ENCODE peak calls at places on chromosomes 3 and 15, in seven cellular contexts. C is SK-N-SH, O is HCT116, K is K562, G is GM12878, J is H1, T is HepG2. Y is an unnamed sample.

GRCh38 chr15:40323953-40324937 is 753 bp downstream of the INAFM2 start:
- DNase-seq in C (peak), O (no peak), K (peak), G (no peak), J (peak), T (no peak), Y (no peak)

GRCh38 chr15:96331942-96332853 is 1.7 kb downstream of the NR2F2 start:
- DNase-seq in C (no peak), O (no peak), K (no peak), G (no peak), J (peak), T (no peak), Y (peak)

GRCh38 chr3:19931767-19932188 is 2.2 kb downstream of the EFHB start:
- DNase-seq in C (no peak), O (no peak), K (no peak), G (no peak), J (no peak), T (no peak), Y (no peak)

GRCh38 chr15:70020229-70020628 is 77.5 kb downstream of the TLE3 start:
- DNase-seq in C (no peak), O (no peak), K (no peak), G (no peak), J (no peak), T (no peak), Y (no peak)

GRCh38 chr3:49998326-49998725 is 58.4 kb downstream of the RBM6 start:
- DNase-seq in C (no peak), O (no peak), K (no peak), G (no peak), J (no peak), T (no peak), Y (peak)

GRCh38 chr15:78093242-78094020 is 1.1 kb downstream of the SH2D7 start:
- DNase-seq in C (no peak), O (no peak), K (no peak), G (no peak), J (no peak), T (no peak), Y (no peak)

GRCh38 chr3:172592898-172593669 is 69.9 kb upstream of the TNFSF10 start:
- DNase-seq in C (no peak), O (no peak), K (no peak), G (no peak), J (no peak), T (no peak), Y (no peak)

GRCh38 chr15:74783072-74783807 is 1.4 kb downstream of the CSK start:
- DNase-seq in C (peak), O (no peak), K (peak), G (no peak), J (no peak), T (no peak), Y (no peak)

GRCh38 chr3:66938338-66938963 is 59.7 kb upstream of the KBTBD8 start:
- DNase-seq in C (peak), O (peak), K (peak), G (peak), J (no peak), T (peak), Y (peak)

GRCh38 chr3:100796556-100796955 is 87.3 kb downstream of the TFG start:
- DNase-seq in C (no peak), O (peak), K (no peak), G (peak), J (no peak), T (no peak), Y (peak)

GRCh38 chr15:50109086-50109987 is 9.7 kb downstream of the ATP8B4 start:
- DNase-seq in C (no peak), O (no peak), K (no peak), G (no peak), J (no peak), T (no peak), Y (no peak)

GRCh38 chr3:30692498-30693130 is 86.2 kb downstream of the TGFBR2 start:
- DNase-seq in C (no peak), O (no peak), K (no peak), G (no peak), J (no peak), T (peak), Y (no peak)

GRCh38 chr3:30694148-30694547 is 87.7 kb downstream of the TGFBR2 start:
- DNase-seq in C (no peak), O (no peak), K (no peak), G (no peak), J (no peak), T (no peak), Y (no peak)

GRCh38 chr3:30691944-30692343 is 85.5 kb downstream of the TGFBR2 start:
- DNase-seq in C (no peak), O (no peak), K (no peak), G (no peak), J (no peak), T (no peak), Y (no peak)

GRCh38 chr3:30694668-30695067 is 88.3 kb downstream of the TGFBR2 start:
- DNase-seq in C (no peak), O (no peak), K (no peak), G (no peak), J (no peak), T (no peak), Y (no peak)

DNA sequence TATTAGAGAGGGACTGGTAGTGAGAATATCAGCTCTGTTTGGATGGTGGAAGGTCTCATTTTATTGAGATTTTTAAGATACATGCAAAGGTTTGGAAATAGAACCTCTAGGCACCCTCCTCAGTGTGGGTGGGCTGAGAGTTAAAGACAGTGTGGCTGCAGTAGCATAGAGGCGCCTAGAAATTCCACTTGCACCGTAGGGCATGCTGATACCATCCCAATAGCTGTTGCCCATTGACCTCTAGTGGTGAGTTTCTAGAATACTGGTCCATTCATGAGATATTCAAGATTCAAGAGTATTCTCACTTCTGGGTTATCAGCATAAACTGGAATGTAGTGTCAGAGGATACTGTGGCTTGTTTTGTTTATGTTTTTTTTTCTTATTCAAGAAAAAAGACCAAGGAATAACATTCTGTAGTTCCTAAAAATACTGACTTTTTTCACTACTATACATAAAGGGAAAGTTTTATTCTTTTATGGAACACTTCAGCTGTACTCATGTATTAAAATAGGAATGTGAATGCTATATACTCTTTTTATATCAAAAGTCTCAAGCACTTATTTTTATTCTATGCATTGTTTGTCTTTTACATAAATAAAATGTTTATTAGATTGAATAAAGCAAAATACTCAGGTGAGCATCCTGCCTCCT is 87.2 kb downstream of the TGFBR2 start:
- DNase-seq in C (peak), O (peak), K (peak), G (peak), J (no peak), T (peak), Y (peak)
- TF ChIP-seq JUND in C (no peak), O (no peak), K (no peak), G (no peak), J (no peak), T (no peak), Y (no peak)

DNA sequence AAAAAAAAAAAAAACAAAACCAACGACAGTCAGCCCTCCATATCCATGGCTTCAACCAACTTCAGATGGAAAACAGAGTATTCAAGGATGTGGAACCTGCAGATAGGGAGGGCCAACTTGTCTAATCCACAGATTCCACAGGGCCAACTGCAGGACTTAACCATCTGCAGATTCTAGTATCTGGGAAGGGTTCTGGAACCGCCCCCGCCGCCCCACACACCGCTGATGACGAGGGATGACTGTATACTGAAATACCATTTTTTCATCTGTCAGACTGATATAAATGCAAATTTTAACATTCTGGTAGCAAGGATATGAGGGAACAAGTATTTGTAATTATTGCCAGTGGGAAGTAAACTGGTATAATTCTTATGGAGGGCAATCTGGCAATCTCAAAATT is 29.5 kb downstream of the ADPGK start:
- DNase-seq in C (no peak), O (no peak), K (no peak), G (no peak), J (no peak), T (no peak), Y (no peak)
- TF ChIP-seq JUND in C (no peak), O (no peak), K (no peak), G (no peak), J (no peak), T (no peak), Y (no peak)

GRCh38 chr3:195255176-195255500 is 15.8 kb downstream of the XXYLT1 start:
- DNase-seq in C (no peak), O (no peak), K (no peak), G (no peak), J (no peak), T (no peak), Y (no peak)

GRCh38 chr3:195256639-195257453 is 14.1 kb downstream of the XXYLT1 start:
- DNase-seq in C (no peak), O (no peak), K (no peak), G (no peak), J (peak), T (no peak), Y (no peak)

GRCh38 chr3:195253981-195254432 is 17.0 kb downstream of the XXYLT1 start:
- DNase-seq in C (no peak), O (no peak), K (no peak), G (no peak), J (peak), T (no peak), Y (no peak)

GRCh38 chr3:195254454-195255175 is 16.3 kb downstream of the XXYLT1 start:
- DNase-seq in C (peak), O (no peak), K (no peak), G (no peak), J (peak), T (no peak), Y (no peak)

GRCh38 chr3:195255571-195256501 is 15.1 kb downstream of the XXYLT1 start:
- DNase-seq in C (no peak), O (no peak), K (no peak), G (no peak), J (peak), T (no peak), Y (peak)
- TF ChIP-seq JUND in C (no peak), O (no peak), K (no peak), G (no peak), J (no peak), T (no peak), Y (no peak)

GRCh38 chr3:64740232-64740631 is 52.4 kb upstream of the ADAMTS9 start:
- DNase-seq in C (no peak), O (no peak), K (no peak), G (no peak), J (no peak), T (peak), Y (no peak)
- TF ChIP-seq JUND in C (no peak), O (no peak), K (no peak), G (no peak), J (no peak), T (no peak), Y (no peak)

DNA sequence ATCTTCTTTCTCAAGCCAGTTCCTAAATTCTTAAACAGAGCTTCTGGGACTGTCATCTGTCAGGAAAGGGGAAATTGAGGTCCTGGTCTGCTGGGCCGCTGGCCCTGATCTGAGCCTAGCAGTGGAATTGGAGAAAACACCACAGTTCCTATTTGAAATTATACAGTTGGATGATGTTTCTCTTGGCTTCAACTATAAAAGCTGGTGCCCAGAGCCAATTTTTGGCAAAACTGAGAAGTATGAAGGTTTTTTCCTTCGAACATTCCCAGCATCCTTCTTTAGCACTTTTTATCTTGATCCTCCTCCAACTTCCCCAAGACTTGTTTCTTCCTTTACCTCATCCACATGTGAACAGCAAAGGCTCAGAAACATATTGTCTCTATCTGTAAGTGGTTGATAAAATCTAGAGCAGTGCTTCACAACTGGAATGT is 83.9 kb downstream of the CD47 start:
- DNase-seq in C (no peak), O (no peak), K (no peak), G (no peak), J (no peak), T (no peak), Y (no peak)
- TF ChIP-seq JUND in C (no peak), O (no peak), K (no peak), G (no peak), J (no peak), T (no peak), Y (no peak)

GRCh38 chr3:185069023-185069422 is 83.8 kb downstream of the C3orf70 start:
- DNase-seq in C (no peak), O (no peak), K (no peak), G (no peak), J (peak), T (no peak), Y (no peak)

GRCh38 chr3:185070491-185071335 is 82.1 kb downstream of the C3orf70 start:
- DNase-seq in C (peak), O (peak), K (peak), G (no peak), J (peak), T (peak), Y (peak)

GRCh38 chr3:185069583-185070030 is 83.3 kb downstream of the C3orf70 start:
- DNase-seq in C (peak), O (no peak), K (no peak), G (no peak), J (peak), T (peak), Y (no peak)

GRCh38 chr3:185075547-185075946 is 77.3 kb downstream of the C3orf70 start:
- DNase-seq in C (no peak), O (no peak), K (no peak), G (no peak), J (no peak), T (no peak), Y (no peak)

DNA sequence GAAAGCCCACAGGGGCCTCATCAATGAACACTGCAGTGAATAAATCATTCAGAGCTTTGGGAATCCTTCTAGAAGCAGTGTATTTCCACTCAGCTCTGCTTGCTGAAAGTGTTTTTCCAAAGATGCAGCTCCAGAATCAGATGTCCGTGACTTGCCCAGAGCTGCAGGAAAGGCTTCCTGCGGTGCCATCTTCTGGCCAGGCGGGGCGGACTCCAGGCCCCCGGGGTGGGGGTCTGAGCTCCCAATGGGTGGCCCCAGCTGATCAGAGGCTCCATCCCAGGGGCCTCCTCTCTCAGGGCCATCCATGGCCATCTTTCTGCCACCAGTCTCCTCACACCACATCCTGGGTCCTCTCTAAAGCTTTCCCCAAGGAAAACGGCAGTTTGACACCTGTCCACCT is 81.5 kb downstream of the C3orf70 start:
- DNase-seq in C (peak), O (no peak), K (no peak), G (no peak), J (peak), T (no peak), Y (no peak)
- TF ChIP-seq JUND in C (no peak), O (no peak), K (no peak), G (no peak), J (no peak), T (no peak), Y (no peak)

DNA sequence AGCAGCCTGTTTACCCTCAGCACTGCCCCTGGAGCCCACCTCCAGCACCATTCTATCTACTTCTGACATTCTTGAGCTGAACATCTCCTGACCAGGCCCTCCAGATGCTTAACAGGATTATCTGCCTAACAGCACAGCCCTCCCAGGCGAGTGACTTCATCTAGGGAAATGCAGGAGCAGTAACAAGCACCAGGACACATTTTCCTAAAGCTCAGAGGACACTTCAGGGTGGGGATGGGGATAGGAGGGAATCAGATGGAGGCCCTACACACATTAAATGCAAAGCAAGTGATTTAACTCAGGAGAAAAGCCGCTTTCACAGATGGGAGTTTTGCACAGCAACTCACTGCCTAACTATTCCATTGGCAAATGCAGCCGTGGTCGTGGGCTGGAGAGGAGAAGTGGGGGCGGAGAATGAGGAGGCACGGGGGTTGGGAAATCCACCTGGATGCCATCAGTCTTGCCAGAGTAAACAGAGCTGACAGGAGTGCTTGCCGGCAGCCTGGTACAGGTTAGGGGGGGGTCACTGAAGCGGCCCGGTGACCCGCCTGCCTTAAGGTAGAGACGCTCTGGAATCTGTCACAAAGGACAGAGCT is 21.3 kb upstream of the BNC1 start:
- DNase-seq in C (no peak), O (no peak), K (no peak), G (no peak), J (no peak), T (peak), Y (no peak)
- TF ChIP-seq JUND in C (no peak), O (no peak), K (no peak), G (no peak), J (no peak), T (no peak), Y (no peak)

DNA sequence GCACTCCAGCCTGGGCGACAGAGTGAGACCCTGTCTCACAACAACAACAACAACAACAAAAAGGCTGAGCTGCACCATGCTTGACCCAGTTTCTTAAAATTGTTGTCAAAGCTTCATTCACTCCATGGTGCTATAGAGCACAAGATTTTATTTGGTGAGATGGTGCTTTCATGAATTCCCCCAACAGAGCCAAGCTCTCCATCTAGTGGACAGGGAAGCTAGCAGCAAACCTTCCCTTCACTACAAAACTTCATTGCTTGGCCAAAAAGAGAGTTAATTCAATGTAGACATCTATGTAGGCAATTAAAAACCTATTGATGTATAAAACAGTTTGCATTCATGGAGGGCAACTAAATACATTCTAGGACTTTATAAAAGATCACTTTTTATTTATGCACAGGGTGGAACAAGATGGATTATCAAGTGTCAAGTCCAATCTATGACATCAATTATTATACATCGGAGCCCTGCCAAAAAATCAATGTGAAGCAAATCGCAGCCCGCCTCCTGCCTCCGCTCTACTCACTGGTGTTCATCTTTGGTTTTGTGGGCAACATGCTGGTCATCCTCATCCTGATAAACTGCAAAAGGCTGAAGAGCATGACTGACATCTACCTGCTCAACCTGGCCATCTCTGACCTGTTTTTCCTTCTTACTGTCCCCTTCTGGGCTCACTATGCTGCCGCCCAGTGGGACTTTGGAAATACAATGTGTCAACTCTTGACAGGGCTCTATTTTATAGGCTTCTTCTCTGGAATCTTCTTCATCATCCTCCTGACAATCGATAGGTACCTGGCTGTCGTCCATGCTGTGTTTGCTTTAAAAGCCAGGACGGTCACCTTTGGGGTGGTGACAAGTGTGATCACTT is 2.0 kb downstream of the CCR5 start:
- DNase-seq in C (no peak), O (no peak), K (no peak), G (no peak), J (no peak), T (no peak), Y (peak)
- TF ChIP-seq JUND in C (no peak), O (no peak), K (no peak), G (no peak), J (no peak), T (no peak), Y (no peak)

Y was measured in T47D.